ENCODE peak calls at places on chromosomes 11 and 22, in five cellular contexts. V, R, T, E and G are unnamed samples.

GRCh38 chr11:125468852-125469251 is 27.2 kb downstream of the FEZ1 start:
- DNase-seq in T (no peak), E (no peak), V (no peak), R (no peak), G (no peak)

GRCh38 chr11:77569671-77570070 is 20.1 kb upstream of the AQP11 start:
- DNase-seq in T (no peak), E (no peak), R (no peak), V (no peak), G (no peak)

GRCh38 chr11:66970808-66971442 is 4.2 kb upstream of the C11orf86 start:
- DNase-seq in V (no peak), T (no peak), R (peak; percentile 99), E (no peak), G (peak; percentile 95)

GRCh38 chr11:62370743-62371440 is 33.6 kb downstream of the ASRGL1 start:
- DNase-seq in R (no peak), V (no peak), E (no peak), T (peak; percentile 46), G (no peak)

GRCh38 chr11:19982761-19983495 is 177.3 kb downstream of the DBX1 start:
- DNase-seq in V (no peak), T (no peak), R (no peak), E (no peak), G (no peak)

GRCh38 chr22:23696326-23696851 is 5.6 kb downstream of the RGL4 start:
- DNase-seq in T (peak; percentile 34), R (no peak), E (no peak), V (peak; percentile 71), G (no peak)

GRCh38 chr11:60849641-60850520 is 5.9 kb downstream of the PTGDR2 start:
- DNase-seq in E (no peak), T (no peak), R (no peak), V (peak; percentile 41), G (no peak)

GRCh38 chr22:28931844-28932561 is 48.6 kb downstream of the ZNRF3 start:
- DNase-seq in E (no peak), T (no peak), V (no peak), R (no peak), G (no peak)

GRCh38 chr11:16603245-16603644 is 135.2 kb upstream of the C11orf58 start:
- DNase-seq in V (peak; percentile 64), T (peak; percentile 34), R (no peak), E (peak; percentile 34), G (no peak)

GRCh38 chr11:17343907-17344306 is 7.7 kb upstream of the NCR3LG1 start:
- DNase-seq in E (no peak), V (no peak), T (peak; percentile 33), R (peak; percentile 10), G (no peak)

GRCh38 chr11:69126286-69126685 is 29.4 kb upstream of the SMIM38 start:
- DNase-seq in T (peak; percentile 45), R (no peak), E (no peak), V (no peak), G (no peak)

GRCh38 chr11:66625041-66625751 is 8.8 kb downstream of the RBM14 start:
- DNase-seq in T (no peak), R (no peak), V (no peak), E (no peak), G (no peak)

GRCh38 chr22:37417737-37418348 is 9.4 kb downstream of the ELFN2 start:
- DNase-seq in E (no peak), R (no peak), T (no peak), V (no peak), G (no peak)

GRCh38 chr11:3840289-3840869 is 380 bp downstream of the RHOG start:
- DNase-seq in R (no peak), V (no peak), T (peak; percentile 82), E (peak; percentile 26), G (peak; percentile 53)

GRCh38 chr11:61080986-61081590 is 21.2 kb upstream of the CD5 start:
- DNase-seq in T (peak; percentile 61), E (no peak), V (no peak), R (no peak), G (no peak)

GRCh38 chr22:23179381-23180294 is 671 bp upstream of the BCR start:
- DNase-seq in T (peak; percentile 50), E (no peak), V (peak; percentile 62), R (no peak), G (no peak)

GRCh38 chr11:62104816-62105610 is 18.8 kb upstream of the INCENP start:
- DNase-seq in R (no peak), V (no peak), E (peak; percentile 79), T (no peak), G (peak; percentile 57)

GRCh38 chr11:64792482-64792881 is 10.5 kb downstream of the MAP4K2 start:
- DNase-seq in E (no peak), V (peak; percentile 9), T (peak; percentile 20), R (no peak), G (no peak)

GRCh38 chr11:126586303-126586627 is 230.8 kb downstream of the ST3GAL4 start:
- DNase-seq in R (no peak), T (no peak), V (no peak), E (no peak), G (no peak)

GRCh38 chr11:59221438-59221837 is 8.7 kb upstream of the MPEG1 start:
- DNase-seq in E (no peak), V (no peak), T (no peak), R (peak; percentile 4), G (peak; percentile 75)

GRCh38 chr11:12543596-12544415 is 130.4 kb upstream of the TEAD1 start:
- DNase-seq in V (no peak), R (peak; percentile 18), E (no peak), T (no peak), G (no peak)

GRCh38 chr11:63616953-63617352 is 2.7 kb upstream of the PLAAT3 start:
- DNase-seq in V (no peak), R (no peak), E (no peak), T (no peak), G (no peak)

GRCh38 chr22:36374603-36375024 is 13.2 kb downstream of the MYH9 start:
- DNase-seq in T (no peak), R (peak; percentile 73), E (no peak), V (no peak), G (no peak)
- H3K4me3 ChIP-seq in T (no peak overlapping the region), R (no peak overlapping the region), E (no peak overlapping the region), V (no peak overlapping the region), G (no peak overlapping the region)

DNA sequence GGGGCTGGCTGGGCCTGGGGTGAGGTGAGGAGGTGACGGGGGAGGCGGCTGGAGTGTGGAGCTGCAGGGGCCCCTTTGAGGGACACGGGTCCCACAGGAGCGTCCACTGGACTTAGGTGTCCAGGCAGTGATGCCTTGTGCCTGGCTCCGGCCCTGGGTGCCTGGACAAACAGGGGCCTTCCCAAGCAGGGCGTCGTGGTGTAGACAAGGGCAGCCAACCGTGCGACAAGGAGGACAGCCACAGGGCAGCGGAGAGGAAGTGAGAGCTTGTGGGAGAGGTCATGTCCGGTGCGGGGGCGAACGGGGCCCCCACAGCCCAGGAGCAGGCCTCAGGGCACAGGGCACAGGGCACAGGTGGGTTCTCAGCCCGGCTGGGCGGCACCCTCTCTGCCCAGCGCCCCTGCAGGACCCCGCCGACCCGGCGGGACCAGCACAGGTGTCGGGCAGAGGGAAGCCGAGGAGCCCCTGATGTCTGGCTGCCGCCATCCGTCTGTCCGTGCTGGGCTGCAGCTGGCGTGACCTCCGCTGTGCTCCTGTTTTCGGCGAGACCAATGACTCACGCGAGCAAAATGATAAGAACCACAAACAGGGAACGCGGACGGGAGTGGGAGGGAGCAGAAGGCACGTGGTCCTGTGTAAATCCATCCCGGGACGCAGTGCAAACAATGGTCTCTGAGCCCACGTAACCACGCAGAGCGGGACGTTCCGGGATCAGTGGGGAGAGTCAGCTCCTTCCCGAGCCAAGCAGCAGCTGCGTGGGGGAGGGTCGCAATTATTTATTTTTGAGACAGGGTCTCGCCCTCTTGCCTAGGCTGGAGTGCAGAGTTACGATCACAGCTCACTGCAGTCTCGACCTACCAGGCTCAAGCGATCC is 49.1 kb upstream of the A4GALT start:
- DNase-seq in R (peak; percentile 51), T (peak; percentile 57), V (peak; percentile 68), E (peak; percentile 61), G (peak; percentile 75)
- H3K4me3 ChIP-seq in R (no peak overlapping the region), T (no peak overlapping the region), V (peak overlapping the region; percentile 21), E (peak overlapping the region; percentile 38), G (no peak overlapping the region)

DNA sequence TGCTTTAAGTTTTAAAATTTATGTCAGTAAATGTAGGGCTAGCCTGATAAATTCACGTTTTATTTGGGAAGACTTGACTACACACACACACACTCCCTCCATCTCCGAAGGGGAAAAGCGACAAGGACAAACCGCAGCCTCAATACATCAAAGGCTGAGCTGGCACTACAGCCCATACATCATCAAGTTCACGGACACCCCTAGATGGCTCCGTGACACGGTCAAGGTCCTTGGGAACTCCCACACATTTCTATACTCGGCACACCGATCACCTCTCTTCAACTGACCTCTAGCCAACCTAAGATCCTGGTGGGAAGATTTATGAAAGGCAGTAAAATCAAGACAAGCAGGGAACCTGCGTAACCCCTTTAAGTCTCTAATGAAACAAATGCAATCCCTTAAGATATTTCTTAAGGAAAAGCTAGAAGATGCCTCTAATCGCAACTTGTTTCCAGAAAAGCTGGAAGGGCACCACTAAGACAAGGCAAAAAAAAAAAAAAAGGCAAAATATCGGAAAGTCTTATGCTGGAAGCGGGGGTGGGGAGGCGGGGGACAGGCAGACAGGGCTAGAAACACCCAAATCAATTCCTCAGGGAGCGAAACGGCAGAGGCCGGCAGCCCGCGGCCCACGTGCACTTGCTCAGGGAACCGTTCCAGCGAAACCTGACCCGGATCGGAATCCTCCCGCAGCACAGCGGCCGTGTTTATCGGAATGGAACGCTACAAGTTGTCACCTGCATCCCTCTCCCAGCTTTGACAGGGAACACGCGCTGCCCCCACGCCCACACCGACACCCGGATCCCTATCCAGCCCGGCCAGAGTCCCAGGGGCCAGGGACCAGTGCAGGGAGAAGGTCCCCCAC is 1.5 kb downstream of the ARHGAP20 start:
- DNase-seq in R (no peak), T (peak; percentile 64), V (peak; percentile 83), E (peak; percentile 22), G (no peak)
- H3K4me3 ChIP-seq in R (peak overlapping the region; percentile 41), T (peak overlapping the region; percentile 49), V (peak overlapping the region; percentile 85), E (peak overlapping the region; percentile 67), G (peak overlapping the region; percentile 60)

DNA sequence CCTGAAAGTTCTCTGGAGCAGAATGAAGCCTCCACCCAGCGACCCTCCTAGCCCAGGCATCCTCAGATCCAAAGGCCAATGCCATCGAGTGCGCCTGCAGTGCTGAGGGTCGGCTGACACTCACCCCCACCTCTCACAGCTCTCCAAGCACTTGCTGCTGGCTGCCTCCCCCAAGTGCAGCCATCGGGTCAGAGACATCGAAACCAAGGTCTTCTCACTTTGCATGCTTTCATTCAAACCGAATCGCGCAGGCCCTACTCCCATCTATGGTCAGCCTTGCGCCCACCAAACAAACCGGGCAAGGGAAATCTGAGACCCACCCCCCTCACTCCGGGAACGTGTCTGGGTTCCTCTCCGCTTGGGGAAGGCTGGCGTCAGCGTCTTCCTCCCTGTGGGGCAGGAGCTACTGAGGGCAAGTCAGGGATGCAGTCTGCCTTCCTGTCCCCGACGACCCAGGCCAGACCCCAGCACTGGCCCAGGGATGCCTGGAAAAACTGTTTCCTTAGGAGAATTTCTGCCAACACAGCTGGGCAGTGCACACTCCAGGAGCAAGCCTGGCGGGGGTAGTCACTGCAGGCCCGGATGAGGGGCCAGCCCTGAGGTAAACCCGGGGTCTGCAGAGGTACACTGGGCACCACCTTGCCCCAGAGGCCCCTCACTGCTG is 7.0 kb downstream of the WNT7B start:
- DNase-seq in E (no peak), R (no peak), T (peak; percentile 78), V (no peak), G (no peak)
- H3K4me3 ChIP-seq in E (no peak overlapping the region), R (peak overlapping the region; percentile 18), T (no peak overlapping the region), V (no peak overlapping the region), G (no peak overlapping the region)

GRCh38 chr11:93717501-93717900 is 23.8 kb downstream of the TAF1D start:
- DNase-seq in T (no peak), E (no peak), R (no peak), V (no peak), G (no peak)
- H3K4me3 ChIP-seq in T (no peak overlapping the region), E (no peak overlapping the region), R (no peak overlapping the region), V (no peak overlapping the region), G (no peak overlapping the region)